ENCODE peak calls at places on chromosomes 11 and 22, in eight cellular contexts. U is GM12878, L is heart left ventricle, V is IMR-90, T is uterus, X is spleen, Q is right lobe of liver, J is A549. Z is an unnamed sample.
A peak's percentile ranks its signal among the peaks of the same experiment; 100 is the strongest.

GRCh38 chr11:106286881-106287504 is 209.5 kb downstream of the AASDHPPT start:
- DNase-seq in J (no peak), L (no peak), X (no peak), V (no peak), T (no peak), U (no peak), Q (no peak), Z (no peak)

GRCh38 chr11:133833101-133833898 is 12.0 kb downstream of the SPATA19 start:
- DNase-seq in T (no peak), X (peak; percentile 72), V (no peak), L (no peak), U (no peak), J (no peak), Q (no peak), Z (no peak)

GRCh38 chr11:108973402-108974119 is 308.7 kb downstream of the DDX10 start:
- DNase-seq in L (no peak), U (no peak), Q (no peak), V (peak; percentile 81), X (no peak), J (peak; percentile 66), T (no peak), Z (no peak)

GRCh38 chr11:36265793-36266628 is 23.2 kb downstream of the COMMD9 start:
- DNase-seq in X (peak; percentile 85), L (peak; percentile 44), Q (peak; percentile 63), J (peak; percentile 55), V (peak; percentile 42), T (peak; percentile 56), U (no peak), Z (no peak)

GRCh38 chr11:132941761-132942160 is 590.5 kb downstream of the OPCML start:
- DNase-seq in Q (no peak), J (no peak), V (no peak), X (no peak), U (no peak), L (no peak), T (no peak), Z (no peak)

GRCh38 chr11:12206529-12206928 is 96.1 kb downstream of the MICAL2 start:
- DNase-seq in V (peak; percentile 42), Q (no peak), U (no peak), J (no peak), X (no peak), T (no peak), L (no peak), Z (no peak)

GRCh38 chr11:96014234-96014633 is 90.3 kb upstream of the MTMR2 start:
- DNase-seq in X (no peak), T (no peak), L (no peak), J (peak; percentile 14), Q (no peak), U (peak; percentile 36), V (peak; percentile 61), Z (no peak)

GRCh38 chr11:61061081-61061826 is 41.0 kb upstream of the CD5 start:
- DNase-seq in V (no peak), J (no peak), X (no peak), T (no peak), Q (peak; percentile 16), U (peak; percentile 97), L (no peak), Z (peak; percentile 85)

GRCh38 chr11:111474432-111474831 is 37.8 kb downstream of the BTG4 start:
- DNase-seq in U (no peak), J (no peak), T (no peak), L (no peak), V (no peak), Q (no peak), X (no peak), Z (no peak)

GRCh38 chr11:102177974-102178631 is 67.9 kb downstream of the YAP1 start:
- DNase-seq in V (peak; percentile 94), Q (no peak), J (peak; percentile 78), U (no peak), L (no peak), T (no peak), X (no peak), Z (peak; percentile 52)

GRCh38 chr11:110184974-110185597 is 91.9 kb downstream of the ZC3H12C start:
- DNase-seq in T (no peak), U (no peak), Q (no peak), V (peak; percentile 83), X (no peak), J (no peak), L (no peak), Z (no peak)

GRCh38 chr11:86741489-86742435 is 58.6 kb upstream of the PRSS23 start:
- DNase-seq in T (no peak), X (no peak), Q (no peak), L (no peak), V (peak; percentile 95), J (peak; percentile 94), U (no peak), Z (no peak)

GRCh38 chr22:50340157-50340879 is 2.8 kb upstream of the PPP6R2 start:
- DNase-seq in Q (no peak), V (no peak), U (no peak), L (no peak), X (no peak), T (no peak), J (peak; percentile 58), Z (no peak)

GRCh38 chr11:61879152-61879551 is 12.2 kb downstream of the FADS3 start:
- DNase-seq in V (no peak), T (no peak), U (no peak), Q (no peak), J (no peak), X (no peak), L (no peak), Z (no peak)

GRCh38 chr11:8250981-8251620 is 12.6 kb downstream of the LMO1 start:
- DNase-seq in J (no peak), V (no peak), L (no peak), U (no peak), Q (peak; percentile 33), X (peak; percentile 62), T (no peak), Z (no peak)

DNA sequence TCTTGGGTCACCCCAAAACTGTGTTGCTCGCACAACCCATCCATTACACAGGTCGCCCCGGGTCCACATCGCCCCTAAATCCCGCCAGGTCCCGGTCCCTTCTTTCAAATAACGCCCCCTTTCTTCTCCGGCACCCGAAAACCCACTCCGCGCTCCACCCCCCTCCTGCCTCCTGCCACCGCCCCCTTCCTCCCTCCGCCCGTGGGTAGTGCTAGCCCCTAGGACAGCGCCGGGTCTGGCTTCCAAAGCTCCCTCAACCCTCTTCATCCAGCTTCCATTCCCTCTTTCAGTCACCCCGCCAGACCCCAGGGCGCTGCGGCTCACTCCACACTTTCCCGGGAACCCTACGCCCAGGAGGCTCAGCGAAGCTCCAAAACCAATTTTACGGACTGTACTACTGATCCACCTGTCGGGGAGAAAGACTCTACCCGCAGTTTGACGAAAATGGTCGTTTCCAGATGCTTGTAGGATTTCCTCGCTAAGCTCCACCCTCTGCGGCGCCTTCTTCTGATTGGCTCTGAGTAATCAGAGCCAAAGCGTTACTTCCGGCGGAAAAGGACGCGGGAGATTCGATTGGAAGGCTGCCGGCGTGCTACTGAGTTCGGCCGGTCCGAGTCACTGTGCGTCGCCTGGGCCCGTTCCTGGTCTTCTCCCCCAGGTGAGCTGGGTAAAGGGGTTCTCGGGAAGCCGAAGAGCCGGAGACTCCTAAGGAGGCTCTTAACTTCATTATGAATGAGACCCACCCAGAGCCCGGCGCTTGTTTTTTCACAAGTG is at the start of gene DDIAS:
- DNase-seq in L (peak; percentile 95), T (peak; percentile 97), X (peak; percentile 96), V (peak; percentile 98), Q (peak; percentile 96), U (peak; percentile 95), J (peak; percentile 98), Z (peak; percentile 99)
- TF ChIP-seq POLR2A in L (peak; percentile 68), T (peak; percentile 88), X (peak; percentile 52), V (no peak), Q (peak; percentile 83), U (peak; percentile 72), J (peak; percentile 33), Z (no peak)

GRCh38 chr11:14789879-14790484 is 102.0 kb downstream of the CYP2R1 start:
- DNase-seq in V (peak; percentile 28), T (no peak), Q (no peak), U (no peak), X (no peak), J (peak; percentile 10), L (no peak), Z (no peak)
- TF ChIP-seq CTCF in V (peak; percentile 65), T (peak; percentile 9), Q (peak; percentile 48), U (no peak), X (peak; percentile 39), J (peak; percentile 68), L (peak; percentile 30), Z (no peak)

GRCh38 chr11:100878474-100878873 is 191.4 kb downstream of the ARHGAP42 start:
- DNase-seq in V (peak; percentile 41), L (peak; percentile 28), U (no peak), J (no peak), X (no peak), Q (no peak), T (no peak), Z (no peak)
- H3K4me3 ChIP-seq in V (no peak overlapping the region), L (no peak overlapping the region), U (no peak overlapping the region), J (no peak overlapping the region), X (no peak overlapping the region), Q (no peak overlapping the region), T (no peak overlapping the region), Z (no peak overlapping the region)

GRCh38 chr22:19605508-19606331 is 81.5 kb upstream of the CLDN5 start:
- DNase-seq in Q (peak; percentile 95), J (no peak), X (no peak), V (no peak), T (peak; percentile 38), L (no peak), U (no peak), Z (no peak)

GRCh38 chr22:19606332-19607197 is 82.4 kb upstream of the CLDN5 start:
- DNase-seq in J (no peak), T (no peak), U (no peak), V (no peak), Q (no peak), L (no peak), X (no peak), Z (no peak)

GRCh38 chr22:19608114-19608494 is 83.9 kb upstream of the CLDN5 start:
- DNase-seq in J (no peak), X (no peak), T (no peak), V (no peak), U (no peak), Q (no peak), L (no peak), Z (no peak)

GRCh38 chr22:19604711-19605268 is 80.6 kb upstream of the CLDN5 start:
- DNase-seq in T (no peak), X (no peak), V (no peak), U (no peak), L (no peak), J (no peak), Q (peak; percentile 84), Z (no peak)

DNA sequence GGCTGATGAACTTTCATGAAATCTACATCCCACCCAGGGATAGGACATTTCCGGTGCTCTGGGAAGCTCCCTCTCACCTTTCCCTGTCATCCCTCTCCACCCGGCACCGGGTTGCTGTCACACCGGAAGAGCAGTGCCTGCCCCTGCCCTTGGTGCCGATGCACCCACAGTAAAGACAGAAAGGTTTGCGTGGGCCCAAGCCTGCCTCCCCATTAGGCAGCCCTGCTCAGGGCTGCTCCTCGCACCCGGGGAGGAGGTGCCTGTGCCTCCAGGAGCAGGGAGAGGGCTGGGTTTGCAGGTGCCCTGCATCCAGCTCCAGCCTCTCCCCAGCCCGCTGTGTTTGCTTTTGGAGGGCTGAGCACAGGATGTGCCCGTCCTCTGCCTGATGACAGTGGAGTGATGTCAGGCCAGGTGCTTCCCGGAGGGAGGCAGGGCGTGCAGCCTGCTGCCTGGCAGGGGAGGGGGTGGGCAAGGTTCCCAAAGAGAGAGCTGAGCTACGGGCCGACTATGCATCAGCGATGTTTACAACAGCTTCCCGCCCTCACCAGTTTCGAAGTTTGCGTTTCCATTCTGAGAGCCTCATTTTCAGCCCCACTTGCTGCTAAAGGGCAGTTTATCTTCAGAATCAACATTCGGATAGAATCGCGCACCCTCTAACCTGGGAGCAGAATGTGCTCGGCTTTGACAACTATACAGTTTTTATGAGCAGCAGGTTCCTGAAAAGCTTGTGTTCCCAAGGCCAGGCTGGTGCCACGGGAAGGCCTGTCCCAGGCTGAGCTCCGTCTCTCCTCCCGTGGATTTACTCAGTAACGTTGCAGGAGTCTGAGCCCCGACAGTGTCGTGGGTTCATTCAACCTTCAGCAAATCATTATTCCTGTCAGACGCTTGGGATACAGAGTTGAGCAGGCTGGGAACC is 83.2 kb upstream of the CLDN5 start:
- DNase-seq in U (no peak), J (no peak), X (no peak), Q (peak; percentile 97), L (peak; percentile 33), V (peak; percentile 8), T (peak; percentile 68), Z (peak; percentile 93)
- TF ChIP-seq POLR2A in U (no peak), J (no peak), X (no peak), Q (peak; percentile 91), L (no peak), V (no peak), T (no peak), Z (no peak)

Z was measured in lower leg skin.